ENCODE peak calls at places on chromosomes 4 and X, in eight cellular contexts. N, T, M, C, G, S, F and Z are unnamed samples.

GRCh38 chrX:9770319-9770718 is 4.7 kb upstream of the GPR143 start:
- DNase-seq in N (no peak), T (no peak), M (no peak), C (peak; percentile 21), G (no peak), S (no peak), F (no peak), Z (no peak)

GRCh38 chrX:77788050-77788449 is 2.0 kb upstream of the ATRX start:
- DNase-seq in N (no peak), T (no peak), M (no peak), C (peak; percentile 5), G (peak; percentile 37), S (no peak), F (no peak), Z (no peak)

GRCh38 chrX:103831803-103832544 is at the start of gene RAB9B:
- DNase-seq in N (peak; percentile 23), T (peak; percentile 45), M (peak; percentile 66), C (peak; percentile 82), G (peak; percentile 84), S (peak; percentile 33), F (no peak), Z (peak; percentile 91)

GRCh38 chrX:136639506-136640176 is 8.3 kb upstream of the CD40LG start:
- DNase-seq in N (no peak), T (no peak), M (no peak), C (no peak), G (peak; percentile 10), S (no peak), F (no peak), Z (no peak)

GRCh38 chr4:24657768-24658617 is 73.6 kb upstream of the DHX15 start:
- DNase-seq in N (no peak), T (no peak), M (peak; percentile 32), C (no peak), G (peak; percentile 75), S (peak; percentile 28), F (peak; percentile 89), Z (no peak)

GRCh38 chrX:68822641-68823410 is 6.0 kb upstream of the EFNB1 start:
- DNase-seq in N (peak; percentile 7), T (no peak), M (peak; percentile 44), C (peak; percentile 57), G (peak; percentile 74), S (no peak), F (peak; percentile 52), Z (peak; percentile 70)

GRCh38 chr4:171202908-171203307 is 610.3 kb upstream of the GALNTL6 start:
- DNase-seq in N (no peak), T (no peak), M (no peak), C (no peak), G (no peak), S (no peak), F (no peak), Z (no peak)

GRCh38 chrX:25873196-25873595 is 264.9 kb upstream of the MAGEB18 start:
- DNase-seq in N (peak; percentile 14), T (no peak), M (no peak), C (no peak), G (no peak), S (no peak), F (no peak), Z (no peak)

GRCh38 chrX:115311666-115312065 is 22.2 kb downstream of the LUZP4 start:
- DNase-seq in N (no peak), T (no peak), M (no peak), C (no peak), G (no peak), S (no peak), F (no peak), Z (no peak)

GRCh38 chr4:2469192-2469984 is 482 bp downstream of the RNF4 start:
- DNase-seq in N (peak; percentile 20), T (peak; percentile 61), M (peak; percentile 83), C (peak; percentile 38), G (peak; percentile 71), S (peak; percentile 84), F (no peak), Z (no peak)

GRCh38 chr4:141065872-141066271 is 67.4 kb downstream of the RNF150 start:
- DNase-seq in N (no peak), T (no peak), M (no peak), C (no peak), G (no peak), S (no peak), F (no peak), Z (no peak)

GRCh38 chrX:49171752-49172279 is at the start of gene PLP2:
- DNase-seq in N (no peak), T (no peak), M (peak; percentile 59), C (peak; percentile 68), G (peak; percentile 51), S (peak; percentile 82), F (no peak), Z (no peak)

GRCh38 chr4:152992027-152992426 is 55.9 kb downstream of the FHDC1 start:
- DNase-seq in N (peak; percentile 74), T (no peak), M (no peak), C (no peak), G (no peak), S (no peak), F (no peak), Z (no peak)

GRCh38 chrX:150635952-150636351 is 57.2 kb upstream of the MTMR1 start:
- DNase-seq in N (no peak), T (no peak), M (peak; percentile 34), C (no peak), G (peak; percentile 60), S (no peak), F (peak; percentile 16), Z (no peak)

GRCh38 chr4:183840311-183840710 is 64.8 kb upstream of the STOX2 start:
- DNase-seq in N (peak; percentile 40), T (peak; percentile 38), M (peak; percentile 79), C (peak; percentile 62), G (peak; percentile 81), S (peak; percentile 80), F (peak; percentile 63), Z (no peak)

GRCh38 chr4:3451956-3452355 is 10.2 kb downstream of the HGFAC start:
- DNase-seq in N (no peak), T (no peak), M (no peak), C (no peak), G (peak; percentile 75), S (no peak), F (peak; percentile 12), Z (no peak)

GRCh38 chr4:151484396-151485102 is 75.6 kb downstream of the FHIP1A start:
- DNase-seq in N (no peak), T (no peak), M (no peak), C (no peak), G (peak; percentile 87), S (no peak), F (peak; percentile 42), Z (no peak)

GRCh38 chrX:150693782-150694574 is 782 bp downstream of the MTMR1 start:
- DNase-seq in N (peak; percentile 77), T (peak; percentile 20), M (peak; percentile 88), C (peak; percentile 86), G (peak; percentile 73), S (peak; percentile 79), F (no peak), Z (no peak)

GRCh38 chr4:106149911-106150310 is 166.1 kb downstream of the TBCK start:
- DNase-seq in N (no peak), T (no peak), M (no peak), C (no peak), G (no peak), S (no peak), F (no peak), Z (no peak)

GRCh38 chr4:156790866-156791265 is 180.7 kb downstream of the PDGFC start:
- DNase-seq in N (no peak), T (no peak), M (no peak), C (no peak), G (peak; percentile 27), S (no peak), F (no peak), Z (no peak)

GRCh38 chrX:110022555-110023448 is 19.9 kb downstream of the TMEM164 start:
- DNase-seq in N (no peak), T (no peak), M (no peak), C (no peak), G (no peak), S (no peak), F (no peak), Z (no peak)

GRCh38 chr4:139794158-139794954 is 128.7 kb downstream of the MGST2 start:
- DNase-seq in N (no peak), T (no peak), M (no peak), C (no peak), G (peak; percentile 84), S (no peak), F (no peak), Z (peak; percentile 82)

GRCh38 chr4:41832961-41833360 is 84.4 kb upstream of the PHOX2B start:
- DNase-seq in N (no peak), T (no peak), M (no peak), C (peak; percentile 59), G (no peak), S (no peak), F (peak; percentile 63), Z (no peak)

GRCh38 chr4:183638436-183638835 is 20.5 kb downstream of the RWDD4 start:
- DNase-seq in N (no peak), T (no peak), M (no peak), C (no peak), G (peak; percentile 63), S (no peak), F (no peak), Z (no peak)

GRCh38 chr4:183905081-183905592 is at the start of gene STOX2:
- DNase-seq in N (peak; percentile 58), T (no peak), M (no peak), C (peak; percentile 76), G (peak; percentile 48), S (peak; percentile 41), F (peak; percentile 69), Z (no peak)

GRCh38 chr4:21656832-21657231 is 291.7 kb downstream of the KCNIP4 start:
- DNase-seq in N (no peak), T (no peak), M (no peak), C (no peak), G (no peak), S (no peak), F (peak; percentile 71), Z (no peak)

GRCh38 chrX:46376246-46376885 is 168.9 kb downstream of the ZNF674 start:
- DNase-seq in N (no peak), T (no peak), M (peak; percentile 12), C (peak; percentile 71), G (peak; percentile 63), S (peak; percentile 24), F (peak; percentile 46), Z (no peak)

GRCh38 chr4:113636438-113636818 is 125.1 kb downstream of the CAMK2D start:
- DNase-seq in N (no peak), T (no peak), M (peak; percentile 17), C (no peak), G (no peak), S (no peak), F (no peak), Z (no peak)

GRCh38 chr4:143017210-143017609 is 167.5 kb upstream of the USP38 start:
- DNase-seq in N (no peak), T (no peak), M (no peak), C (no peak), G (no peak), S (no peak), F (no peak), Z (no peak)

GRCh38 chr4:165828928-165829327 is 44.1 kb upstream of the TLL1 start:
- DNase-seq in N (no peak), T (no peak), M (no peak), C (peak; percentile 6), G (no peak), S (no peak), F (peak; percentile 45), Z (no peak)

GRCh38 chrX:129496625-129497024 is 26.7 kb downstream of the SMARCA1 start:
- DNase-seq in N (no peak), T (no peak), M (no peak), C (no peak), G (peak; percentile 31), S (no peak), F (no peak), Z (no peak)